ENCODE peak calls at places on chromosome 14, in four cellular contexts. L, R, M and H are unnamed samples. For H3K4me1, the result is how much of the 10 kb centered on the place peaks cover.

GRCh38 chr14:95816539-95816938 is 60.1 kb upstream of the TUNAR start:
- DNase-seq in R (no peak), L (no peak), M (no peak), H (no peak)

GRCh38 chr14:59067135-59067894 is 121.2 kb upstream of the DAAM1 start:
- DNase-seq in M (no peak), L (no peak), R (no peak), H (no peak)

GRCh38 chr14:21236948-21237797 is 32.1 kb downstream of the HNRNPC start:
- DNase-seq in M (no peak), L (no peak), R (no peak), H (no peak)

GRCh38 chr14:68254669-68255527 is 435.3 kb downstream of the RAD51B start:
- DNase-seq in R (no peak), L (no peak), M (no peak), H (no peak)

GRCh38 chr14:28412076-28412475 is 354.5 kb upstream of the FOXG1 start:
- DNase-seq in M (no peak), L (no peak), R (no peak), H (no peak)

GRCh38 chr14:59133202-59133601 is 55.3 kb upstream of the DAAM1 start:
- DNase-seq in R (no peak), L (no peak), M (no peak), H (no peak)

GRCh38 chr14:96803958-96804357 is 6.8 kb downstream of the VRK1 start:
- DNase-seq in L (no peak), R (no peak), M (no peak), H (no peak)

GRCh38 chr14:37819155-37820015 is 224.0 kb downstream of the TTC6 start:
- DNase-seq in M (no peak), L (no peak), R (no peak), H (no peak)

GRCh38 chr14:100762089-100762515 is 35.4 kb downstream of the DLK1 start:
- DNase-seq in M (no peak), L (no peak), R (no peak), H (no peak)

GRCh38 chr14:92729632-92730358 is 18.6 kb downstream of the LGMN start:
- DNase-seq in R (no peak), M (no peak), L (no peak), H (no peak)

GRCh38 chr14:101372494-101372813 is 188.8 kb upstream of the DIO3 start:
- DNase-seq in R (no peak), L (no peak), M (no peak), H (no peak)

GRCh38 chr14:69657961-69658360 is 46.6 kb downstream of the SUSD6 start:
- DNase-seq in R (no peak), M (peak), L (no peak), H (no peak)

GRCh38 chr14:33435911-33436310 is 497.2 kb downstream of the NPAS3 start:
- DNase-seq in M (no peak), L (no peak), R (no peak), H (no peak)

GRCh38 chr14:71130491-71131179 is 223.4 kb downstream of the PCNX1 start:
- DNase-seq in M (no peak), R (no peak), L (no peak), H (no peak)

GRCh38 chr14:102568115-102568614 is 24.3 kb upstream of the RCOR1 start:
- DNase-seq in M (no peak), R (no peak), L (no peak), H (no peak)

GRCh38 chr14:71166434-71166833 is 259.2 kb downstream of the PCNX1 start:
- DNase-seq in M (no peak), R (no peak), L (no peak), H (peak)

GRCh38 chr14:103730490-103731035 is 15.0 kb downstream of the ZFYVE21 start:
- DNase-seq in R (no peak), M (peak), L (peak), H (peak)

GRCh38 chr14:59844414-59844813 is 26.2 kb downstream of the RTN1 start:
- DNase-seq in L (no peak), M (no peak), R (no peak), H (no peak)

GRCh38 chr14:74604896-74605295 is 7.1 kb downstream of the LTBP2 start:
- DNase-seq in L (peak), M (no peak), R (no peak), H (no peak)

GRCh38 chr14:90728951-90729350 is 87.3 kb downstream of the TTC7B start:
- DNase-seq in R (no peak), L (no peak), M (no peak), H (no peak)

GRCh38 chr14:64604854-64605253 is 55.1 kb downstream of the PPP1R36 start:
- DNase-seq in R (no peak), L (no peak), M (no peak), H (no peak)

GRCh38 chr14:36655963-36656768 is 5.5 kb upstream of the PAX9 start:
- DNase-seq in L (no peak), M (peak), R (no peak), H (peak)

GRCh38 chr14:50320279-50320678 is 8.2 kb downstream of the DMAC2L start:
- DNase-seq in R (no peak), M (no peak), L (no peak), H (peak)

GRCh38 chr14:73802431-73803188 is 49.0 kb upstream of the PTGR2 start:
- DNase-seq in L (no peak), M (no peak), R (no peak), H (no peak)

GRCh38 chr14:92539875-92540274 is 26.3 kb downstream of the RIN3 start:
- DNase-seq in L (peak), M (no peak), R (no peak), H (no peak)

GRCh38 chr14:95677168-95677835 is 8.9 kb upstream of the TCL1B start:
- DNase-seq in L (no peak), R (no peak), M (no peak), H (no peak)

GRCh38 chr14:39302124-39302810 is 68.6 kb downstream of the MIA2 start:
- DNase-seq in R (no peak), M (no peak), L (no peak), H (no peak)

GRCh38 chr14:88234442-88234841 is 88.6 kb downstream of the KCNK10 start:
- DNase-seq in L (no peak), M (no peak), R (no peak), H (no peak)

GRCh38 chr14:102516531-102517411 is 7.2 kb upstream of the ANKRD9 start:
- DNase-seq in L (no peak), R (peak), M (peak), H (peak)

GRCh38 chr14:75884198-75884611 is 97.6 kb downstream of the TGFB3 start:
- DNase-seq in M (no peak), L (no peak), R (no peak), H (no peak)

GRCh38 chr14:100103261-100104005 is 38.2 kb downstream of the EVL start:
- DNase-seq in R (no peak), M (no peak), L (peak), H (peak)

DNA sequence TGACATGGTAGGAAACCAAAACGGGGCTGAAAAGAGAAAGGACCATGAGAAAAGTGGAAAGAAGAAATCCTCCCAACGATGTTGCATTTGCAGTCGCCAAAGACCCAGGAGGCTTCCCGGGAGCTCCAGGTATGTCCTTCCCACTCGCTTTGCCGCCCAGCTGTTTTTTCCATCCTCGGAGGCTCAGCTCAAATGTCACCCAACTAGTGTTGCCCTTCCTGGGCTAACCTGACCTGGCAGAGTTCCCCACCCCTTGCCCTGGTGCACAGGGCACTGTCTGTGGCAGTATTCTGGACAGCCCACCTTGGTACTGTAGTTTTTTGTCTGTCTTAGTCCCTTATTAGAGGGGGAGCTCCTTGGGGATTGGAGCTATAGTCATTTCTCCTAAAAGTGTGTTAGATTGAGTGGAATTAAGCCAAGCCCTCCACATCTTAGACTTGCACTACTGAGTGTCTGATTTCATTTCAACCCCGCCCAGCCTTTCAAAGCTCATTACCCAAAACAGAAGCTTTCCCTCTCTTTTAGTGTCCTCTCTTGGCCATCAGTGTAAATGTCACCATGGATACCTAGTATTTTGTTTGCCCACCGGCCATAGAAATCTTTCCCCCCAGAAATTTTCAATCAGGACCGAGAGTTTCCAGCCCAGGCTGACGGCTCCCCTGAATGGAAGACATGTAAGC is 74.3 kb downstream of the LRRC74A start:
- DNase-seq in L (no peak), R (no peak), M (no peak), H (no peak)
- H3K4me1 ChIP-seq in L (under half), R (under half), M (under half), H (under half)

DNA sequence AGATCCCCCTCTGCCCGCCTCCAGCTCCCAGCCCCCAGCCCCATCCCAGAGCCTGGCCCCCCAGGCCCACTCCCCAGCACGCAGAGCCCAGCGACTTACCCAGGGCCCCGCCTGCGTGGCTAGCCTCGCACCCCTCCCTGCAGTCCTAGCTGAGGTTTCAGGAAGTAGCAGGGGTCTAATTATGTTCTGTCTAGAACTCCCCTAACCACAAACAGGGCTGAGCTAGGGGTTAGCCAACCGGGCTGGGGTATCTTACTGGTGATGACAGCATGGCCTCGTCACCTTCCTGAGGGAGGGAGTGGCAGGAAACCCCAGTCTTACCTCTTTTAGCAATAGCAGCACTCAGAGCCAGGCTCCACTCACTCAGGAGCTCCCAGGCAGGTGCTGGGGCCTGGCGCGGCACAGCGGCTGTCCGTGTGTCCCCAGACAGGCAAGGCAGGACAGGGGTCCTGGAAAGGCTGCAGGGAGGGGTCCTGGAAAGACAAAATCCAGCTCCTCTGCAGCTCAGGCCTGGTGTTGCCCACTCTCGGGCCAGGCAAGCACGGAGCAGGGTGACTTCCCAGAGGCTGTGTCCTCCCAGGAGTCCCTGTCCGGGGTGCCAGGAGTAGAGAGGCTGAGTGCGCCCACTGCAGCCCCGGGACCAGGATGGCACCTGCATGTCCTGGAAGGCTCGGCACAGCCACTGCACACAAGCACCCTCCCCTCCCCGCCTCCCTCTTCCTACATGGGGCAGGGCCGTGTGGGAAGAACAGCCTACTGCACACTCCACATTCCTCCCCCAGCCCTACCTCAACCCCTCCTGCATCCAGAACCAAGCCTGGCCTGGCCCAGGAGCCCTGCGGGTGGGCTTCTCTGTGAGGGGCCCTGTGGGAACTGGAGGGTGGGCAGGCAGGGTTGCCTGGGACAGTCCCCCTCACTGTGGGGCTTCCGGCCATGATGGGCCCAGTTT is at the start of gene GPR132:
- DNase-seq in L (peak), M (no peak), R (no peak), H (peak)
- H3K4me1 ChIP-seq in L (under half), M (under half), R (under half), H (under half)

GRCh38 chr14:61645247-61645646 is 50.1 kb upstream of the HIF1A start:
- DNase-seq in M (no peak), R (no peak), L (no peak), H (no peak)
- H3K4me1 ChIP-seq in M (under half), R (under half), L (under half), H (under half)

DNA sequence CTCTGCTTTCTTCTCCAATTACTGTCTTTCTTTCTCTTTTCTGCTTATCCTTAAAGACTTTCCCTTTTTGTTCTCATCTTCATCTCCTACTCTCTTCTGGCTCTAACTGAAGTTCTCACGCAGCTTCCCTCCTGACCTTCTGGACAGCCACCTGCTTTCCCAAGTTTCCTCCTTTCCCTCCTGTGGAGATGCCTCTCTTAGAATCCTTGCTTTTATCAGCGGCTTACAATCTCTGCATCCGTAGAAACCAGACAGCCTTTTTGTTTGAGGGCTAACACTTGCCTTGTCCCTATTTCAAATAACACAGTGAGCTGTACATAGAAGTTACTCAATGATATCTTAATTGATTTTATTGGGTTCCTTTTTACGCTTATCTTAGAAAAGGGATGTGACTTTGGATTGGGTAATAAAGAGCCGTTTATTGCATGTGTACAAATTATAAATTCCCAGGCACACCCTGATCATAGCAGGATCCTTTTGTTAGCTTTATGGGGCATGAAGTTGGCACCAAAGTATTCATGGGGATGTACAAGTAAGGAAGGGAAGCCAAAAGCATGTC is 2.0 kb upstream of the LGALS3 start:
- DNase-seq in L (no peak), R (no peak), M (no peak), H (no peak)
- H3K4me1 ChIP-seq in L (under half), R (under half), M (under half), H (under half)

DNA sequence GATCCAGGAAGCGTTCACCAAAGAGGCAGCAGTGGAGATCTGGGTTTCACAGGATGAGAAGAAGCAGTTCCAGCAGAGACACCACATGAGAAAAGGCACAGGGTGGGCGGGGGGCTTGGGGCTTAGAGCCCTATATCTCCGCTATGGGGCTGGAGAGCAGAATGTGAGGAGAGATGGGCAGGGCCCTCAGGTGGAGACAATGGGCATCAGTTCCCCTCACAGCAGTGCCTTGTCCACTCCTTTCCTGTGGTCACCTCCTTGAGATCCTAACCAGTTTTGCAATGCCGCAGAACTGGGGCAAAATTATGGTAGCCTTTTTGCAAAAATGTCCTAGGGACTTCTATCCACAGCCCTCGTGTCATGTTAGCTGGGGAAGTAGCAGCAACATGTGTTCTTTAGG is 27.5 kb downstream of the DHRS2 start:
- DNase-seq in R (no peak), L (no peak), M (no peak), H (no peak)
- H3K4me1 ChIP-seq in R (under half), L (under half), M (under half), H (under half)